ENCODE peak calls at places on chromosomes 2 and 18, in five cellular contexts. Y is SK-N-SH, U is GM12878, T is GM12892, R is H1. O is an unnamed sample.

GRCh38 chr2:120580709-120581108 is 155.0 kb upstream of the GLI2 start:
- DNase-seq in Y (no peak), U (no peak), T (no peak), R (no peak), O (no peak)

GRCh38 chr2:188725981-188726380 is 248.2 kb upstream of the COL3A1 start:
- DNase-seq in Y (no peak), U (no peak), T (no peak), R (no peak), O (no peak)

GRCh38 chr18:22585333-22585732 is 167.6 kb upstream of the CTAGE1 start:
- DNase-seq in Y (no peak), U (no peak), T (no peak), R (no peak), O (no peak)

GRCh38 chr2:85974395-85974794 is 85.6 kb upstream of the ST3GAL5 start:
- DNase-seq in Y (no peak), U (no peak), T (no peak), R (no peak), O (no peak)

GRCh38 chr2:61327173-61327572 is 143.7 kb downstream of the USP34 start:
- DNase-seq in Y (no peak), U (no peak), T (no peak), R (no peak), O (no peak)

GRCh38 chr2:61018319-61018750 is 280 bp upstream of the PUS10 start:
- DNase-seq in Y (peak; percentile 9), U (no peak), T (no peak), R (no peak), O (peak; percentile 6)

GRCh38 chr2:17538844-17539554 is 1.5 kb upstream of the VSNL1 start:
- DNase-seq in Y (peak; percentile 87), U (no peak), T (no peak), R (no peak), O (peak; percentile 30)

GRCh38 chr2:112138143-112139032 is at the start of gene FBLN7:
- DNase-seq in Y (peak; percentile 86), U (no peak), T (no peak), R (no peak), O (no peak)

GRCh38 chr2:113080134-113080533 is 12.4 kb downstream of the IL1F10 start:
- DNase-seq in Y (peak; percentile 40), U (no peak), T (no peak), R (peak; percentile 23), O (peak; percentile 21)

GRCh38 chr2:7672027-7672684 is 754.9 kb downstream of the RNF144A start:
- DNase-seq in Y (peak; percentile 49), U (peak; percentile 35), T (no peak), R (peak; percentile 92), O (no peak)

GRCh38 chr2:17539596-17539992 is 902 bp upstream of the VSNL1 start:
- DNase-seq in Y (peak; percentile 45), U (no peak), T (no peak), R (no peak), O (no peak)

GRCh38 chr18:32289480-32290075 is 99.7 kb downstream of the MEP1B start:
- DNase-seq in Y (peak; percentile 70), U (no peak), T (no peak), R (no peak), O (peak; percentile 22)

GRCh38 chr2:234502285-234502918 is 5.5 kb upstream of the ARL4C start:
- DNase-seq in Y (no peak), U (no peak), T (no peak), R (no peak), O (no peak)
- TF ChIP-seq TAF1 in Y (no peak), U (no peak), T (no peak), R (no peak), O (no peak)

GRCh38 chr2:34025196-34025595 is 426.1 kb upstream of the FAM98A start:
- DNase-seq in Y (no peak), U (no peak), T (no peak), R (no peak), O (no peak)
- TF ChIP-seq POLR2AphosphoS5 in Y (no peak), U (no peak), T (no peak), R (no peak), O (no peak)

GRCh38 chr2:154580767-154581166 is 117.7 kb upstream of the KCNJ3 start:
- DNase-seq in Y (no peak), U (no peak), T (no peak), R (no peak), O (no peak)
- TF ChIP-seq TAF1 in Y (no peak), U (no peak), T (no peak), R (no peak), O (no peak)

DNA sequence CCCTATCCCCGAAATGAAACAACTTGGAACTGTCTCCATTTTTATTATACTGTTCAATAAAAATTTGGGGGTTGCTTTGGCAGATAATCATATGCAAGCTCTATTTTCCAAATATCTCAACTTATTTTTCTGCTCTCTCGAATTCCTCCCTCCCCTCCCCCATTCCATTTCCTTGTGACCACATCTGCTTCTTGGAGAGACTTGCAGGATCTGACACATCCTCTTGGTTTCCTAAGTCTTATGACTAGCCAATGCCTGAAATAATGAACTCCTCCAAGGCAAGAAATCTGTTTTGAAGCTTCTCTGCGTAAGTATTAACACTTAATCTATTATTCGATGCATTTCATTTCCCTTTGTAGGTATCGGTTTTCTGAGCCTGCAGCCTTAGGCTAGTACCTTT is 16.1 kb downstream of the TGIF1 start:
- DNase-seq in Y (no peak), U (no peak), T (no peak), R (no peak), O (no peak)
- TF ChIP-seq POLR2AphosphoS5 in Y (no peak), U (no peak), T (no peak), R (no peak), O (no peak)

GRCh38 chr2:16034975-16035746 is 94.8 kb downstream of the MYCN start:
- DNase-seq in Y (no peak), U (no peak), T (no peak), R (no peak), O (no peak)

GRCh38 chr2:16035747-16036745 is 95.7 kb downstream of the MYCN start:
- DNase-seq in Y (no peak), U (no peak), T (no peak), R (no peak), O (no peak)

GRCh38 chr2:16033032-16033293 is 92.6 kb downstream of the MYCN start:
- DNase-seq in Y (no peak), U (no peak), T (no peak), R (no peak), O (no peak)

GRCh38 chr2:16032282-16033031 is 92.1 kb downstream of the MYCN start:
- DNase-seq in Y (no peak), U (no peak), T (no peak), R (no peak), O (no peak)

GRCh38 chr2:16034151-16034974 is 94.0 kb downstream of the MYCN start:
- DNase-seq in Y (peak; percentile 57), U (no peak), T (no peak), R (no peak), O (no peak)
- TF ChIP-seq TAF1 in Y (no peak), U (no peak), T (no peak), R (no peak), O (no peak)

GRCh38 chr2:231708773-231709635 is 679 bp downstream of the PTMA start:
- DNase-seq in Y (peak; percentile 44), U (no peak), T (no peak), R (no peak), O (no peak)

GRCh38 chr2:231710751-231711676 is 2.7 kb downstream of the PTMA start:
- DNase-seq in Y (peak; percentile 54), U (no peak), T (no peak), R (no peak), O (no peak)

GRCh38 chr2:231709636-231709980 is 1.3 kb downstream of the PTMA start:
- DNase-seq in Y (no peak), U (no peak), T (no peak), R (no peak), O (no peak)

GRCh38 chr2:231711677-231712461 is 3.5 kb downstream of the PTMA start:
- DNase-seq in Y (no peak), U (no peak), T (no peak), R (no peak), O (no peak)

DNA sequence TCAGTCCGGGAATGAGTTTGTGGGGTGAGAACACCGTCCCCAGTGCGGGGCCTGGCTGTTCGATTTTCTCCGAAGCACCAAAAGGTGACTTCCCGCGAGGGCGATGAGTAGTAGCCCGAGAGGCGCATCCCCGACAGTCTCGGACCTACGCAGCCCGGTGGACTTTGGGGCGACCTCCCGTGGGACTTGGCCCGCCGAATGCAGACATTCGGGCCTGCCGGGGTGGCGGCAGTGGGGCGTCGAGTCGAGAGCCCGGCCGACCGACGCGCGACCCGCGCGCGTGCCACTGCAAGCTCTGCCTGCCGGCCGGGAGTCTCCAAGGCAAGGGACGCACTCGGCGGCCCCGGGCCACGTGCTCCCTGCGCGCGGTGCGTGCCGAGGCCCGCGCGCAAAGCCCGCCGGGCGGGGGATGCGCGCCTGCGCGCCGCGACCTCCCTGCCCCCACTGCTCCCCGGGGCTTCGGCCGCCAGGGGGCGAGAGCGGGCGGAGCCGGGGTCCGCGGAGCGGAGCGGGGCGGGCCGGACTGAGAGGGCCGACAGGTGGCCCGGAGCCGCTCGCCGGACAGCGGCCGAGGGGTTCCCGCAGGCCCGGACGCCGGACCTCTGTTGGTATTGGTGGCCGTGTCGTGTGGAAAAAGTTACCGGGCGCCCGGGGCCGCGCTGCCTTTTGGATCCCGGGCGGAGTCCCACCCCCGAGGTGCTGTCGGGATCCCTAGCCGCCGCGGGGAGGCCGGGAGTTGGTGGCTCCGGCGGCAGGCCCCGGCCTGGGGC is 1.8 kb downstream of the PTMA start:
- DNase-seq in Y (peak; percentile 95), U (peak; percentile 28), T (peak; percentile 86), R (no peak), O (peak; percentile 78)
- TF ChIP-seq POLR2AphosphoS5 in Y (no peak), U (peak; percentile 93), T (peak; percentile 92), R (no peak), O (peak; percentile 95)

DNA sequence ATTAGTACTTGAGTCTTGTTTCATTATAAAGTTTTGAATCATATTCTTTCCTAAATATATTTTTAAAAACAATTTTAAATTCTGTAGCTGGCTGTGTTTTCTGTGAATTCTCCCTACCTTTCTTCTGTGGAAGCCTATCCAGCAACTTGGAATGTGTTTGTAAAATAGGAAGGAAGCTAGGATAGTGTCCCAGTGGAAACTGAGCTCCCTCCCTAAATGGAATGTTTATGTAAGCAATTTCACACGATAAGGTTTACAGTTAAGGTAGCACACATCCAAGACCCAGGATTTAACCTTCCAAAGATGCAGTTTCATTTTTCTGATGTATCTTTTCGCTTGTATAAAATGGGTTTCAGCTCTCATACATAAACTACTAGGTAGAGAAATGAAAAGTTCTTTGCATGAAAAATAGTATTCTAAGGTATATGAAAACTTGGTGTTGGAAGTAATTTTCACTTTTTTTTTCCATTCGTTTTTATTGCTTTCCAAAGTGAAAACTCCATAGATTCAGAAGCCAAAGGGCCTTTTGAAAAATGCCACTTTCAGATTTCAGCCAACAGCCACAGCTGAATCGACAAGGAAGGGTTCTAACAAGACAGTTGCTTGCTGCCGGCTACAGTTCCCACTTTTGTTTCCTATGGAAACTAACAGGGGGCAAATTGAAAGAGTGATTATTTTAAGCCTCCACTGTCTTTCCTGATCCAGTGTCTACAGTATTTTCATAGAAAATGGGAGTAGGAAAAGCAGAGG is 405.1 kb upstream of the POU3F3 start:
- DNase-seq in Y (no peak), U (no peak), T (no peak), R (no peak), O (no peak)
- TF ChIP-seq TAF1 in Y (no peak), U (no peak), T (no peak), R (no peak), O (no peak)